ENCODE peak calls at places on chromosomes 16 and 17, in eight cellular contexts. One of them, this sample, is unnamed.
A peak's percentile ranks its signal among the peaks of the same experiment; 100 is the strongest.

GRCh38 chr17:79154446-79154845 is 79.8 kb downstream of the ENGASE start:
- DNase-seq in NCI-H2081 treated with DMSO at 0.1 percent for 48 hours: no peak
- DNase-seq in AG10803: no peak
- DNase-seq in HEK293T: no peak
- DNase-seq in kidney tubule cell: no peak
- DNase-seq in hypothalamus: no peak
- DNase-seq in omental fat pad: no peak
- DNase-seq in WTC11: no peak
- DNase-seq in this sample: no peak

GRCh38 chr16:69187387-69187890 is 475 bp downstream of the SNTB2 start:
- DNase-seq in NCI-H2081 treated with DMSO at 0.1 percent for 48 hours: no peak
- DNase-seq in AG10803: peak; percentile 43
- DNase-seq in HEK293T: peak; percentile 42
- DNase-seq in kidney tubule cell: peak; percentile 50
- DNase-seq in hypothalamus: peak; percentile 24
- DNase-seq in omental fat pad: no peak
- DNase-seq in WTC11: peak; percentile 41
- DNase-seq in this sample: peak; percentile 44

GRCh38 chr17:66375121-66375520 is 72.7 kb downstream of the PRKCA start:
- DNase-seq in NCI-H2081 treated with DMSO at 0.1 percent for 48 hours: no peak
- DNase-seq in AG10803: no peak
- DNase-seq in HEK293T: no peak
- DNase-seq in kidney tubule cell: peak; percentile 73
- DNase-seq in hypothalamus: no peak
- DNase-seq in omental fat pad: no peak
- DNase-seq in WTC11: no peak
- DNase-seq in this sample: no peak

GRCh38 chr16:83603981-83604570 is 203.7 kb upstream of the HSBP1 start:
- DNase-seq in NCI-H2081 treated with DMSO at 0.1 percent for 48 hours: no peak
- DNase-seq in AG10803: peak; percentile 70
- DNase-seq in HEK293T: no peak
- DNase-seq in kidney tubule cell: no peak
- DNase-seq in hypothalamus: no peak
- DNase-seq in omental fat pad: no peak
- DNase-seq in WTC11: no peak
- DNase-seq in this sample: no peak

GRCh38 chr17:47363171-47363570 is 39.4 kb downstream of the EFCAB13 start:
- DNase-seq in NCI-H2081 treated with DMSO at 0.1 percent for 48 hours: no peak
- DNase-seq in AG10803: no peak
- DNase-seq in HEK293T: no peak
- DNase-seq in kidney tubule cell: peak; percentile 33
- DNase-seq in hypothalamus: no peak
- DNase-seq in omental fat pad: no peak
- DNase-seq in WTC11: no peak
- DNase-seq in this sample: no peak

GRCh38 chr17:29682054-29682453 is 59.3 kb upstream of the CORO6 start:
- DNase-seq in NCI-H2081 treated with DMSO at 0.1 percent for 48 hours: no peak
- DNase-seq in AG10803: no peak
- DNase-seq in HEK293T: no peak
- DNase-seq in kidney tubule cell: no peak
- DNase-seq in hypothalamus: no peak
- DNase-seq in omental fat pad: no peak
- DNase-seq in WTC11: no peak
- DNase-seq in this sample: no peak

GRCh38 chr17:7651097-7651958 is 602 bp downstream of the ATP1B2 start:
- DNase-seq in NCI-H2081 treated with DMSO at 0.1 percent for 48 hours: no peak
- DNase-seq in AG10803: no peak
- DNase-seq in HEK293T: no peak
- DNase-seq in kidney tubule cell: no peak
- DNase-seq in hypothalamus: peak; percentile 46
- DNase-seq in omental fat pad: no peak
- DNase-seq in WTC11: peak; percentile 43
- DNase-seq in this sample: no peak

GRCh38 chr16:57987441-57988177 is 12.9 kb downstream of the ZNF319 start:
- DNase-seq in NCI-H2081 treated with DMSO at 0.1 percent for 48 hours: no peak
- DNase-seq in AG10803: no peak
- DNase-seq in HEK293T: no peak
- DNase-seq in kidney tubule cell: no peak
- DNase-seq in hypothalamus: no peak
- DNase-seq in omental fat pad: no peak
- DNase-seq in WTC11: no peak
- DNase-seq in this sample: no peak

GRCh38 chr16:11392041-11392581 is 46.9 kb downstream of the RMI2 start:
- DNase-seq in NCI-H2081 treated with DMSO at 0.1 percent for 48 hours: no peak
- DNase-seq in AG10803: no peak
- DNase-seq in HEK293T: no peak
- DNase-seq in kidney tubule cell: no peak
- DNase-seq in hypothalamus: no peak
- DNase-seq in omental fat pad: no peak
- DNase-seq in WTC11: no peak
- DNase-seq in this sample: no peak

GRCh38 chr17:6831662-6832263 is at the start of gene TEKT1:
- DNase-seq in NCI-H2081 treated with DMSO at 0.1 percent for 48 hours: no peak
- DNase-seq in AG10803: peak; percentile 57
- DNase-seq in HEK293T: peak; percentile 86
- DNase-seq in kidney tubule cell: peak; percentile 77
- DNase-seq in hypothalamus: peak; percentile 67
- DNase-seq in omental fat pad: peak; percentile 60
- DNase-seq in WTC11: peak; percentile 96
- DNase-seq in this sample: peak; percentile 92

GRCh38 chr16:28279006-28279405 is 13.3 kb upstream of the SBK1 start:
- DNase-seq in NCI-H2081 treated with DMSO at 0.1 percent for 48 hours: no peak
- DNase-seq in AG10803: no peak
- DNase-seq in HEK293T: no peak
- DNase-seq in kidney tubule cell: no peak
- DNase-seq in hypothalamus: no peak
- DNase-seq in omental fat pad: no peak
- DNase-seq in WTC11: no peak
- DNase-seq in this sample: no peak

GRCh38 chr17:50328360-50328759 is 17.6 kb upstream of the XYLT2 start:
- DNase-seq in NCI-H2081 treated with DMSO at 0.1 percent for 48 hours: no peak
- DNase-seq in AG10803: no peak
- DNase-seq in HEK293T: no peak
- DNase-seq in kidney tubule cell: no peak
- DNase-seq in hypothalamus: no peak
- DNase-seq in omental fat pad: no peak
- DNase-seq in WTC11: no peak
- DNase-seq in this sample: no peak

GRCh38 chr17:210402-210801 is 29.0 kb upstream of the DOC2B start:
- DNase-seq in NCI-H2081 treated with DMSO at 0.1 percent for 48 hours: no peak
- DNase-seq in AG10803: no peak
- DNase-seq in HEK293T: no peak
- DNase-seq in kidney tubule cell: no peak
- DNase-seq in hypothalamus: no peak
- DNase-seq in omental fat pad: no peak
- DNase-seq in WTC11: no peak
- DNase-seq in this sample: no peak